ENCODE peak calls at places on chromosomes 11 and 22, in nine cellular contexts. One of them, this sample, is unnamed.

GRCh38 chr11:130798280-130798679 is 118.0 kb downstream of the SNX19 start:
- DNase-seq in activated T-cell treated with anti-CD3 and anti-CD28 coated beads, Interleukin-2, amount 50 U/mL, for 4 hours: no peak
- DNase-seq in AG10803: peak
- DNase-seq in T-helper 17 cell: no peak
- DNase-seq in astrocyte of the cerebellum: peak
- DNase-seq in pons: no peak
- DNase-seq in dorsolateral prefrontal cortex: no peak
- DNase-seq in iPS-NIHi11: no peak
- DNase-seq in T47D: no peak
- DNase-seq in this sample: no peak

GRCh38 chr11:67384851-67385366 is 6.9 kb upstream of the RAD9A start:
- DNase-seq in T47D: no peak
- DNase-seq in pons: peak
- DNase-seq in dorsolateral prefrontal cortex: peak
- DNase-seq in activated T-cell treated with anti-CD3 and anti-CD28 coated beads, Interleukin-2, amount 50 U/mL, for 4 hours: no peak
- DNase-seq in AG10803: peak
- DNase-seq in astrocyte of the cerebellum: no peak
- DNase-seq in T-helper 17 cell: no peak
- DNase-seq in iPS-NIHi11: no peak
- DNase-seq in this sample: peak

GRCh38 chr11:46254135-46254491 is 23.3 kb upstream of the CREB3L1 start:
- DNase-seq in iPS-NIHi11: no peak
- DNase-seq in AG10803: no peak
- DNase-seq in T-helper 17 cell: no peak
- DNase-seq in dorsolateral prefrontal cortex: no peak
- DNase-seq in activated T-cell treated with anti-CD3 and anti-CD28 coated beads, Interleukin-2, amount 50 U/mL, for 4 hours: no peak
- DNase-seq in pons: no peak
- DNase-seq in T47D: no peak
- DNase-seq in astrocyte of the cerebellum: no peak
- DNase-seq in this sample: no peak

GRCh38 chr11:1866226-1866625 is 13.3 kb downstream of the LSP1 start:
- DNase-seq in iPS-NIHi11: no peak
- DNase-seq in dorsolateral prefrontal cortex: no peak
- DNase-seq in T47D: no peak
- DNase-seq in astrocyte of the cerebellum: no peak
- DNase-seq in activated T-cell treated with anti-CD3 and anti-CD28 coated beads, Interleukin-2, amount 50 U/mL, for 4 hours: no peak
- DNase-seq in AG10803: no peak
- DNase-seq in T-helper 17 cell: no peak
- DNase-seq in pons: no peak
- DNase-seq in this sample: no peak

GRCh38 chr22:25024895-25025294 is 72.4 kb downstream of the KIAA1671 start:
- DNase-seq in astrocyte of the cerebellum: no peak
- DNase-seq in pons: no peak
- DNase-seq in activated T-cell treated with anti-CD3 and anti-CD28 coated beads, Interleukin-2, amount 50 U/mL, for 4 hours: no peak
- DNase-seq in iPS-NIHi11: no peak
- DNase-seq in T-helper 17 cell: no peak
- DNase-seq in dorsolateral prefrontal cortex: no peak
- DNase-seq in AG10803: no peak
- DNase-seq in T47D: no peak
- DNase-seq in this sample: no peak

GRCh38 chr11:26623076-26623666 is 51.1 kb upstream of the MUC15 start:
- DNase-seq in T47D: no peak
- DNase-seq in T-helper 17 cell: no peak
- DNase-seq in activated T-cell treated with anti-CD3 and anti-CD28 coated beads, Interleukin-2, amount 50 U/mL, for 4 hours: no peak
- DNase-seq in dorsolateral prefrontal cortex: no peak
- DNase-seq in iPS-NIHi11: no peak
- DNase-seq in pons: no peak
- DNase-seq in astrocyte of the cerebellum: no peak
- DNase-seq in AG10803: peak
- DNase-seq in this sample: no peak

GRCh38 chr11:17209939-17210245 is 2.1 kb upstream of the PIK3C2A start:
- DNase-seq in pons: no peak
- DNase-seq in T47D: no peak
- DNase-seq in dorsolateral prefrontal cortex: no peak
- DNase-seq in T-helper 17 cell: no peak
- DNase-seq in activated T-cell treated with anti-CD3 and anti-CD28 coated beads, Interleukin-2, amount 50 U/mL, for 4 hours: no peak
- DNase-seq in iPS-NIHi11: no peak
- DNase-seq in astrocyte of the cerebellum: no peak
- DNase-seq in AG10803: no peak
- DNase-seq in this sample: no peak

GRCh38 chr11:115564851-115565250 is 60.6 kb upstream of the CADM1 start:
- DNase-seq in dorsolateral prefrontal cortex: no peak
- DNase-seq in iPS-NIHi11: no peak
- DNase-seq in AG10803: no peak
- DNase-seq in astrocyte of the cerebellum: no peak
- DNase-seq in T47D: no peak
- DNase-seq in activated T-cell treated with anti-CD3 and anti-CD28 coated beads, Interleukin-2, amount 50 U/mL, for 4 hours: no peak
- DNase-seq in pons: no peak
- DNase-seq in T-helper 17 cell: no peak
- DNase-seq in this sample: no peak

GRCh38 chr11:60852639-60853468 is 2.9 kb downstream of the PTGDR2 start:
- DNase-seq in pons: no peak
- DNase-seq in T-helper 17 cell: no peak
- DNase-seq in astrocyte of the cerebellum: no peak
- DNase-seq in T47D: no peak
- DNase-seq in dorsolateral prefrontal cortex: no peak
- DNase-seq in AG10803: no peak
- DNase-seq in iPS-NIHi11: peak
- DNase-seq in activated T-cell treated with anti-CD3 and anti-CD28 coated beads, Interleukin-2, amount 50 U/mL, for 4 hours: no peak
- DNase-seq in this sample: no peak